ENCODE peak calls at places on chromosomes 7 and 10, in ten cellular contexts. X is NCI-H748 treated with DMSO at 0.1 percent for 48 hours, R is left lung, Q is mucosa of gallbladder, B is adipocyte, M is prostate gland, S is M059J, D is left ventricle myocardium superior, J is MV-4-11, E is fibroblast of lung. F is an unnamed sample.

GRCh38 chr7:148503900-148504487 is 86.6 kb upstream of the C7orf33 start:
- DNase-seq in D (no peak), R (no peak), X (peak), S (peak), E (peak), Q (no peak), B (peak), J (peak), M (no peak), F (peak)

GRCh38 chr7:6636741-6637543 is at the start of gene ZNF316:
- DNase-seq in D (peak), S (peak), Q (peak), M (peak), X (no peak), R (peak), J (peak), E (peak), B (peak), F (peak)

GRCh38 chr10:88456730-88457129 is 126.4 kb downstream of the RNLS start:
- DNase-seq in D (no peak), S (peak), J (peak), X (no peak), M (no peak), Q (no peak), B (peak), E (peak), R (no peak), F (peak)

GRCh38 chr10:114694735-114695134 is 36.7 kb upstream of the ABLIM1 start:
- DNase-seq in R (no peak), S (no peak), X (no peak), D (no peak), M (no peak), Q (no peak), E (peak), J (peak), B (peak), F (peak)

GRCh38 chr7:4745971-4746919 is 29.2 kb upstream of the AP5Z1 start:
- DNase-seq in S (peak), J (peak), E (peak), Q (peak), R (no peak), D (no peak), B (peak), X (no peak), M (peak), F (peak)

GRCh38 chr10:100654835-100655759 is 90.3 kb upstream of the PAX2 start:
- DNase-seq in M (no peak), J (no peak), Q (no peak), R (no peak), D (no peak), X (peak), B (no peak), S (no peak), E (no peak), F (no peak)

GRCh38 chr10:43793714-43794113 is 145.0 kb upstream of the ZNF32 start:
- DNase-seq in E (peak), M (no peak), R (no peak), J (peak), D (no peak), Q (no peak), S (peak), X (no peak), B (peak), F (peak)

GRCh38 chr7:46109447-46109846 is 188.4 kb upstream of the IGFBP3 start:
- DNase-seq in D (no peak), Q (no peak), J (no peak), M (no peak), X (no peak), E (no peak), R (no peak), B (no peak), S (no peak), F (no peak)

GRCh38 chr7:131745645-131746248 is 189.3 kb upstream of the PODXL start:
- DNase-seq in E (peak), X (no peak), R (no peak), M (no peak), D (peak), J (peak), B (peak), Q (peak), S (peak), F (no peak)

GRCh38 chr10:89518876-89519842 is 16.2 kb downstream of the SLC16A12 start:
- DNase-seq in X (no peak), E (peak), B (peak), Q (no peak), S (peak), J (no peak), R (no peak), M (no peak), D (no peak), F (no peak)

GRCh38 chr7:1255083-1255816 is 22.6 kb downstream of the UNCX start:
- DNase-seq in E (no peak), J (no peak), D (peak), R (peak), Q (no peak), X (no peak), M (no peak), S (no peak), B (no peak), F (no peak)

GRCh38 chr10:26890956-26891355 is 30.2 kb upstream of the ABI1 start:
- DNase-seq in D (peak), M (peak), S (peak), B (peak), J (peak), R (no peak), X (peak), E (peak), Q (peak), F (peak)

GRCh38 chr7:13017325-13017853 is 330.0 kb downstream of the ARL4A start:
- DNase-seq in B (peak), Q (no peak), X (no peak), S (peak), J (no peak), R (no peak), D (no peak), M (no peak), E (peak), F (no peak)

GRCh38 chr7:48246073-48246472 is 74.8 kb downstream of the ABCA13 start:
- DNase-seq in E (no peak), S (peak), R (no peak), M (no peak), X (no peak), B (peak), J (peak), Q (no peak), D (no peak), F (peak)

GRCh38 chr10:122475130-122475529 is 13.8 kb downstream of the HTRA1 start:
- DNase-seq in B (no peak), D (peak), X (no peak), E (no peak), Q (no peak), S (no peak), M (peak), R (no peak), J (no peak), F (no peak)

GRCh38 chr10:125165584-125166340 is 5.4 kb upstream of the CTBP2 start:
- DNase-seq in R (no peak), X (no peak), B (no peak), D (no peak), Q (no peak), M (no peak), J (no peak), E (no peak), S (no peak), F (no peak)

GRCh38 chr7:134691820-134692705 is 45.4 kb downstream of the BPGM start:
- DNase-seq in B (peak), M (no peak), D (no peak), J (no peak), Q (no peak), E (no peak), R (no peak), X (no peak), S (peak), F (no peak)

GRCh38 chr7:378551-379455 is 88.8 kb downstream of the FOXL3 start:
- DNase-seq in E (no peak), Q (no peak), M (no peak), D (no peak), R (peak), J (no peak), S (peak), B (no peak), X (no peak), F (no peak)

GRCh38 chr10:127196227-127196954 is at the start of gene INSYN2A:
- DNase-seq in B (peak), S (peak), X (no peak), M (no peak), J (no peak), D (peak), R (no peak), E (peak), Q (no peak), F (no peak)

GRCh38 chr7:80770675-80771081 is 132.2 kb downstream of the CD36 start:
- DNase-seq in J (peak), D (no peak), R (no peak), B (no peak), S (peak), Q (no peak), X (no peak), M (no peak), E (no peak), F (no peak)

GRCh38 chr7:134703781-134704180 is 57.1 kb downstream of the BPGM start:
- DNase-seq in S (peak), D (no peak), M (no peak), B (no peak), Q (no peak), X (no peak), E (peak), J (no peak), R (no peak), F (no peak)

GRCh38 chr10:38070501-38070900 is 23.6 kb upstream of the ZNF37A start:
- DNase-seq in D (no peak), B (no peak), S (no peak), J (no peak), Q (no peak), E (no peak), X (no peak), R (no peak), M (no peak), F (no peak)

F was measured in AML-193.